ENCODE peak calls at places on chromosome 19, in four cellular contexts. G is uterus, S is fibroblast of the aortic adventitia, X is HepG2. B is an unnamed sample.

GRCh38 chr19:14554382-14554812 is 17.5 kb downstream of the NDUFB7 start:
- DNase-seq in G (no peak), S (no peak), X (peak; percentile 76), B (no peak)

GRCh38 chr19:50822661-50823208 is 852 bp downstream of the KLK1 start:
- DNase-seq in G (no peak), S (no peak), X (no peak), B (no peak)

GRCh38 chr19:48400018-48400742 is 6.7 kb downstream of the GRIN2D start:
- DNase-seq in G (no peak), S (peak; percentile 86), X (peak; percentile 50), B (peak; percentile 93)

GRCh38 chr19:21758296-21758695 is 9.1 kb downstream of the ZNF100 start:
- DNase-seq in G (no peak), S (no peak), X (no peak), B (no peak)

GRCh38 chr19:10408511-10409291 is 5.4 kb upstream of the CDC37 start:
- DNase-seq in G (no peak), S (no peak), X (no peak), B (no peak)

GRCh38 chr19:10654610-10655456 is 687 bp downstream of the ILF3 start:
- DNase-seq in G (peak; percentile 60), S (peak; percentile 23), X (peak; percentile 47), B (no peak)

GRCh38 chr19:1893791-1894190 is 8.5 kb upstream of the ABHD17A start:
- DNase-seq in G (no peak), S (no peak), X (no peak), B (no peak)

GRCh38 chr19:48194041-48194871 is 23.8 kb downstream of the ZSWIM9 start:
- DNase-seq in G (no peak), S (peak; percentile 19), X (peak; percentile 18), B (peak; percentile 36)

GRCh38 chr19:50368649-50369570 is 3.5 kb upstream of the NAPSA start:
- DNase-seq in G (peak; percentile 85), S (peak; percentile 93), X (peak; percentile 62), B (peak; percentile 91)

GRCh38 chr19:27718262-27718661 is 1494.7 kb downstream of the UQCRFS1 start:
- DNase-seq in G (no peak), S (no peak), X (no peak), B (no peak)

GRCh38 chr19:7947939-7948338 is 4.5 kb upstream of the TIMM44 start:
- DNase-seq in G (no peak), S (no peak), X (no peak), B (no peak)

GRCh38 chr19:10191347-10191746 is 3.4 kb downstream of the DNMT1 start:
- DNase-seq in G (peak; percentile 34), S (peak; percentile 99), X (peak; percentile 91), B (peak; percentile 81)

GRCh38 chr19:35484637-35485036 is 5.6 kb downstream of the KRTDAP start:
- DNase-seq in G (no peak), S (no peak), X (no peak), B (no peak)

GRCh38 chr19:6690160-6690885 is 20.4 kb upstream of the TNFSF14 start:
- DNase-seq in G (no peak), S (no peak), X (no peak), B (no peak)

GRCh38 chr19:3521104-3521445 is 15.0 kb downstream of the FZR1 start:
- DNase-seq in G (no peak), S (no peak), X (no peak), B (no peak)

GRCh38 chr19:7931221-7932061 is 5.5 kb upstream of the CTXN1 start:
- DNase-seq in G (peak; percentile 46), S (no peak), X (no peak), B (no peak)

GRCh38 chr19:55368701-55369563 is 1.3 kb downstream of the IL11 start:
- DNase-seq in G (no peak), S (peak; percentile 52), X (no peak), B (peak; percentile 89)

GRCh38 chr19:55228015-55228391 is 560 bp downstream of the TMEM86B start:
- DNase-seq in G (no peak), S (no peak), X (no peak), B (peak; percentile 37)

GRCh38 chr19:55690769-55691545 is 15.9 kb downstream of the EPN1 start:
- DNase-seq in G (no peak), S (no peak), X (no peak), B (no peak)

GRCh38 chr19:50719566-50719965 is at the start of gene SHANK1:
- DNase-seq in G (no peak), S (no peak), X (no peak), B (no peak)

GRCh38 chr19:49422407-49423277 is 599 bp downstream of the PTH2 start:
- DNase-seq in G (no peak), S (peak; percentile 16), X (no peak), B (no peak)

GRCh38 chr19:16893686-16893990 is 4.8 kb downstream of the F2RL3 start:
- DNase-seq in G (no peak), S (no peak), X (no peak), B (no peak)

GRCh38 chr19:58476498-58477015 is 405 bp downstream of the ZNF446 start:
- DNase-seq in G (no peak), S (peak; percentile 19), X (peak; percentile 25), B (peak; percentile 52)

GRCh38 chr19:4494691-4495064 is 22.6 kb downstream of the HDGFL2 start:
- DNase-seq in G (no peak), S (no peak), X (no peak), B (no peak)

GRCh38 chr19:21474671-21475181 is 30.7 kb upstream of the ZNF429 start:
- DNase-seq in G (peak; percentile 63), S (peak; percentile 4), X (no peak), B (peak; percentile 18)

GRCh38 chr19:17953316-17953801 is 13.5 kb upstream of the KCNN1 start:
- DNase-seq in G (no peak), S (no peak), X (no peak), B (no peak)

GRCh38 chr19:18205180-18205915 is 1.5 kb upstream of the RAB3A start:
- DNase-seq in G (peak; percentile 91), S (peak; percentile 79), X (no peak), B (peak; percentile 84)

GRCh38 chr19:42528354-42529247 is at the start of gene CEACAM1:
- DNase-seq in G (peak; percentile 21), S (no peak), X (peak; percentile 75), B (no peak)

GRCh38 chr19:17775991-17776803 is 18.7 kb upstream of the B3GNT3 start:
- DNase-seq in G (no peak), S (peak; percentile 20), X (no peak), B (no peak)

GRCh38 chr19:295687-296370 is 4.6 kb upstream of the PLPP2 start:
- DNase-seq in G (peak; percentile 72), S (no peak), X (no peak), B (no peak)

GRCh38 chr19:23404676-23405075 is 9.4 kb upstream of the ZNF91 start:
- DNase-seq in G (no peak), S (no peak), X (no peak), B (no peak)

GRCh38 chr19:15212682-15213081 is 11.9 kb upstream of the NOTCH3 start:
- DNase-seq in G (no peak), S (no peak), X (no peak), B (no peak)

GRCh38 chr19:42169486-42169885 is 37.2 kb upstream of the POU2F2 start:
- DNase-seq in G (no peak), S (no peak), X (no peak), B (no peak)

GRCh38 chr19:2064788-2065524 is 13.9 kb upstream of the MKNK2 start:
- DNase-seq in G (no peak), S (peak; percentile 38), X (no peak), B (no peak)

GRCh38 chr19:3336680-3337523 is 29.5 kb upstream of the NFIC start:
- DNase-seq in G (peak; percentile 95), S (peak; percentile 80), X (peak; percentile 24), B (peak; percentile 81)

GRCh38 chr19:4380254-4380727 is 20.1 kb downstream of the SH3GL1 start:
- DNase-seq in G (peak; percentile 45), S (no peak), X (no peak), B (no peak)

GRCh38 chr19:40539070-40539469 is 37.6 kb upstream of the SHKBP1 start:
- DNase-seq in G (no peak), S (no peak), X (no peak), B (no peak)
- TF ChIP-seq CTCF in G (no peak), S (no peak), X (no peak), B (no peak)

DNA sequence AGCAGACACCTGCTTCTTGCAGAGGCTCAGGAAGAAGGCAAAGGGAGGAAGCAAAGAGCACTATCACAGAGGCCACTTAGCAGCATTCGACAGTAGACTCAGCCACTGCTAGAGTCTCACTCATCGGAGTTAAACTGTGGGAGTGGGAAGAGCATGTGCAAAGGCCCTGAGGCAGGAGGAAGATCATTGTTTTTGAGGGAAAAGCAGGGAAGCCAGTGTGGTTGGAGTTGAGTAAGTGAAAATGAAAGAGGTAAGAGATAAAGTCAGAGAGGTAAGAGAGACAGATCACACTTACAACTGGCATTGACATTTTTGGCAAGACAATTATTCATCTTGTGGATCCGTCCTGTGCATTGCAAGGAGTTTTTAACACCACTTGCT is 41.1 kb upstream of the CEACAM20 start:
- DNase-seq in G (no peak), S (no peak), X (no peak), B (no peak)
- H3K4me3 ChIP-seq in G (no peak overlapping the region), S (no peak overlapping the region), X (no peak overlapping the region), B (no peak overlapping the region)

DNA sequence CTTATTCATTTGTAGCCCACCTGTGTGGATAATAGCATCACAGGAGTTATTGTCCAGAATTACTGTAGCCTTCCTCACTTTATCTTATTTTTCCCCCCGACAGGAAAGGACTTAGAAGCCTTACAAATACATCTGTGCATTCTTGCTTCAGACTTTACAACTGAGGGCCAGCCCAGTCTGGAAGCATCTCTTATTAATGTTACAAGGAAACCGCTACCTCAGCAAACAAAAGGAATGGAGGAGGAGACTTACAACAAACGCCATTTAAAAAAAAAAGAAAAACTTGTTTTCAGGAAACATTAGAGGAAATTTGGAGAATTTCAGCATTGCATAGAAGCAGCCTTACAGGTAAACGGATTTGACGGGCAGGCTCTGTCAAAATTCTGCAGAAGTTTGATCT is 45.2 kb downstream of the GARRE1 start:
- DNase-seq in G (no peak), S (no peak), X (no peak), B (no peak)
- TF ChIP-seq CTCF in G (no peak), S (no peak), X (no peak), B (no peak)

DNA sequence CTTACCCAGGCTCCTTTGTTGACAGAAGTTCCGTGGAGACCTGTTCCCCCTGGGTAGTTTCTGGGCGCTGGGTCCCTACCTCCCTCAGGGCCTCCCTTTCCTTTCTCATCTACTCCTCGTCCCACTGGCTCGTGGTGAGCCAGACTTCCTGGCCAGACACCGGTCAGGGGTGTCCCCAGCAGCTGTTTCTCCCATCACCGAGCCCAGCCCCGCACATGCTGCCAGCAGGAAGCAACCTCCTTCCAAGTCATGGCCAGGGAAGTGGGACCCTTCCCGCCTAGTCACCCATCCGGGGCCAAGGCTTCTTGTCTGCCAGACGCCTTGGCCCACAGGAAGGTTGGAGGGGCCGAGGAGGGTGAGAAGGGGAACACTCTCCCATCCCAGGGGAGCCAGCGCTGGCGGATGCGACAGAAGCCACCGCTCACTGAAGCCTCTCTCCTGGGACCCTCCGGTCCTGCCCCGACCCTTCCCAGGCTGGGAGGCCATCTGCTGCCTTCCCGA is 5.7 kb downstream of the PAK4 start:
- DNase-seq in G (no peak), S (peak; percentile 32), X (no peak), B (no peak)
- H3K4me3 ChIP-seq in G (no peak overlapping the region), S (no peak overlapping the region), X (no peak overlapping the region), B (no peak overlapping the region)